ENCODE peak calls at places on chromosomes 6 and 20, in nine cellular contexts. One of them, this sample, is unnamed.

GRCh38 chr6:164208371-164208770 is 793.9 kb downstream of the QKI start:
- DNase-seq in activated CD4-positive, alpha-beta T cell treated with anti-CD3 and anti-CD28 coated beads, Interleukin-2, amount 50 U/mL, for 24 hours: no peak
- DNase-seq in cardiac muscle cell: no peak
- DNase-seq in stimulated activated effector memory CD8-positive, alpha-beta T cell treated with anti-CD3 and anti-CD28 coated beads, Interleukin-12 subunit alpha, Interleukin-12 subunit beta, amount 100 ng/mL, for 72 hours: no peak
- DNase-seq in foreskin fibroblast: no peak
- DNase-seq in NT2/D1: no peak
- DNase-seq in naive thymus-derived CD8-positive, alpha-beta T cell: no peak
- DNase-seq in T-helper 1 cell: no peak
- DNase-seq in lower leg skin: no peak
- DNase-seq in this sample: no peak

GRCh38 chr6:44107017-44107416 is 20.2 kb downstream of the MRPL14 start:
- DNase-seq in T-helper 1 cell: no peak
- DNase-seq in activated CD4-positive, alpha-beta T cell treated with anti-CD3 and anti-CD28 coated beads, Interleukin-2, amount 50 U/mL, for 24 hours: no peak
- DNase-seq in lower leg skin: no peak
- DNase-seq in naive thymus-derived CD8-positive, alpha-beta T cell: no peak
- DNase-seq in NT2/D1: no peak
- DNase-seq in foreskin fibroblast: no peak
- DNase-seq in stimulated activated effector memory CD8-positive, alpha-beta T cell treated with anti-CD3 and anti-CD28 coated beads, Interleukin-12 subunit alpha, Interleukin-12 subunit beta, amount 100 ng/mL, for 72 hours: no peak
- DNase-seq in cardiac muscle cell: no peak
- DNase-seq in this sample: no peak

GRCh38 chr6:17948725-17949124 is 38.7 kb downstream of the KIF13A start:
- DNase-seq in NT2/D1: no peak
- DNase-seq in foreskin fibroblast: no peak
- DNase-seq in activated CD4-positive, alpha-beta T cell treated with anti-CD3 and anti-CD28 coated beads, Interleukin-2, amount 50 U/mL, for 24 hours: no peak
- DNase-seq in lower leg skin: no peak
- DNase-seq in T-helper 1 cell: no peak
- DNase-seq in cardiac muscle cell: no peak
- DNase-seq in stimulated activated effector memory CD8-positive, alpha-beta T cell treated with anti-CD3 and anti-CD28 coated beads, Interleukin-12 subunit alpha, Interleukin-12 subunit beta, amount 100 ng/mL, for 72 hours: no peak
- DNase-seq in naive thymus-derived CD8-positive, alpha-beta T cell: no peak
- DNase-seq in this sample: no peak

GRCh38 chr6:24547243-24547642 is 52.5 kb downstream of the ALDH5A1 start:
- DNase-seq in lower leg skin: no peak
- DNase-seq in NT2/D1: no peak
- DNase-seq in naive thymus-derived CD8-positive, alpha-beta T cell: peak; percentile 69
- DNase-seq in T-helper 1 cell: no peak
- DNase-seq in cardiac muscle cell: peak; percentile 58
- DNase-seq in foreskin fibroblast: no peak
- DNase-seq in stimulated activated effector memory CD8-positive, alpha-beta T cell treated with anti-CD3 and anti-CD28 coated beads, Interleukin-12 subunit alpha, Interleukin-12 subunit beta, amount 100 ng/mL, for 72 hours: peak; percentile 57
- DNase-seq in activated CD4-positive, alpha-beta T cell treated with anti-CD3 and anti-CD28 coated beads, Interleukin-2, amount 50 U/mL, for 24 hours: peak; percentile 9
- DNase-seq in this sample: no peak

GRCh38 chr6:74073429-74073828 is 377.4 kb downstream of the CD109 start:
- DNase-seq in T-helper 1 cell: no peak
- DNase-seq in foreskin fibroblast: peak; percentile 90
- DNase-seq in activated CD4-positive, alpha-beta T cell treated with anti-CD3 and anti-CD28 coated beads, Interleukin-2, amount 50 U/mL, for 24 hours: no peak
- DNase-seq in cardiac muscle cell: no peak
- DNase-seq in lower leg skin: no peak
- DNase-seq in NT2/D1: no peak
- DNase-seq in stimulated activated effector memory CD8-positive, alpha-beta T cell treated with anti-CD3 and anti-CD28 coated beads, Interleukin-12 subunit alpha, Interleukin-12 subunit beta, amount 100 ng/mL, for 72 hours: no peak
- DNase-seq in naive thymus-derived CD8-positive, alpha-beta T cell: no peak
- DNase-seq in this sample: no peak

GRCh38 chr6:81241126-81241525 is 511.4 kb downstream of the TENT5A start:
- DNase-seq in naive thymus-derived CD8-positive, alpha-beta T cell: no peak
- DNase-seq in NT2/D1: no peak
- DNase-seq in stimulated activated effector memory CD8-positive, alpha-beta T cell treated with anti-CD3 and anti-CD28 coated beads, Interleukin-12 subunit alpha, Interleukin-12 subunit beta, amount 100 ng/mL, for 72 hours: no peak
- DNase-seq in cardiac muscle cell: no peak
- DNase-seq in T-helper 1 cell: no peak
- DNase-seq in foreskin fibroblast: peak; percentile 17
- DNase-seq in lower leg skin: no peak
- DNase-seq in activated CD4-positive, alpha-beta T cell treated with anti-CD3 and anti-CD28 coated beads, Interleukin-2, amount 50 U/mL, for 24 hours: no peak
- DNase-seq in this sample: no peak

GRCh38 chr6:51265426-51265825 is 446.8 kb downstream of the TFAP2B start:
- DNase-seq in foreskin fibroblast: no peak
- DNase-seq in NT2/D1: no peak
- DNase-seq in cardiac muscle cell: no peak
- DNase-seq in activated CD4-positive, alpha-beta T cell treated with anti-CD3 and anti-CD28 coated beads, Interleukin-2, amount 50 U/mL, for 24 hours: no peak
- DNase-seq in lower leg skin: peak; percentile 37
- DNase-seq in T-helper 1 cell: no peak
- DNase-seq in naive thymus-derived CD8-positive, alpha-beta T cell: no peak
- DNase-seq in stimulated activated effector memory CD8-positive, alpha-beta T cell treated with anti-CD3 and anti-CD28 coated beads, Interleukin-12 subunit alpha, Interleukin-12 subunit beta, amount 100 ng/mL, for 72 hours: no peak
- DNase-seq in this sample: peak; percentile 21

GRCh38 chr20:55592866-55593265 is 412.5 kb downstream of the CBLN4 start:
- DNase-seq in naive thymus-derived CD8-positive, alpha-beta T cell: no peak
- DNase-seq in cardiac muscle cell: no peak
- DNase-seq in NT2/D1: no peak
- DNase-seq in foreskin fibroblast: no peak
- DNase-seq in activated CD4-positive, alpha-beta T cell treated with anti-CD3 and anti-CD28 coated beads, Interleukin-2, amount 50 U/mL, for 24 hours: no peak
- DNase-seq in T-helper 1 cell: no peak
- DNase-seq in lower leg skin: no peak
- DNase-seq in stimulated activated effector memory CD8-positive, alpha-beta T cell treated with anti-CD3 and anti-CD28 coated beads, Interleukin-12 subunit alpha, Interleukin-12 subunit beta, amount 100 ng/mL, for 72 hours: no peak
- DNase-seq in this sample: no peak

GRCh38 chr20:34553366-34553867 is 5.1 kb upstream of the MAP1LC3A start:
- DNase-seq in cardiac muscle cell: no peak
- DNase-seq in T-helper 1 cell: no peak
- DNase-seq in stimulated activated effector memory CD8-positive, alpha-beta T cell treated with anti-CD3 and anti-CD28 coated beads, Interleukin-12 subunit alpha, Interleukin-12 subunit beta, amount 100 ng/mL, for 72 hours: no peak
- DNase-seq in lower leg skin: no peak
- DNase-seq in NT2/D1: no peak
- DNase-seq in activated CD4-positive, alpha-beta T cell treated with anti-CD3 and anti-CD28 coated beads, Interleukin-2, amount 50 U/mL, for 24 hours: no peak
- DNase-seq in naive thymus-derived CD8-positive, alpha-beta T cell: no peak
- DNase-seq in foreskin fibroblast: peak; percentile 60
- DNase-seq in this sample: no peak

GRCh38 chr6:163585932-163586437 is 171.5 kb downstream of the QKI start:
- DNase-seq in activated CD4-positive, alpha-beta T cell treated with anti-CD3 and anti-CD28 coated beads, Interleukin-2, amount 50 U/mL, for 24 hours: no peak
- DNase-seq in T-helper 1 cell: no peak
- DNase-seq in lower leg skin: peak; percentile 56
- DNase-seq in naive thymus-derived CD8-positive, alpha-beta T cell: no peak
- DNase-seq in cardiac muscle cell: no peak
- DNase-seq in foreskin fibroblast: peak; percentile 93
- DNase-seq in stimulated activated effector memory CD8-positive, alpha-beta T cell treated with anti-CD3 and anti-CD28 coated beads, Interleukin-12 subunit alpha, Interleukin-12 subunit beta, amount 100 ng/mL, for 72 hours: no peak
- DNase-seq in NT2/D1: no peak
- DNase-seq in this sample: peak; percentile 93

GRCh38 chr6:30130887-30131862 is 4.8 kb upstream of the TRIM40 start:
- DNase-seq in NT2/D1: peak; percentile 55
- DNase-seq in activated CD4-positive, alpha-beta T cell treated with anti-CD3 and anti-CD28 coated beads, Interleukin-2, amount 50 U/mL, for 24 hours: peak; percentile 9
- DNase-seq in cardiac muscle cell: peak; percentile 86
- DNase-seq in naive thymus-derived CD8-positive, alpha-beta T cell: peak; percentile 82
- DNase-seq in T-helper 1 cell: peak; percentile 63
- DNase-seq in stimulated activated effector memory CD8-positive, alpha-beta T cell treated with anti-CD3 and anti-CD28 coated beads, Interleukin-12 subunit alpha, Interleukin-12 subunit beta, amount 100 ng/mL, for 72 hours: peak; percentile 74
- DNase-seq in lower leg skin: peak; percentile 56
- DNase-seq in foreskin fibroblast: peak; percentile 93
- DNase-seq in this sample: peak; percentile 65

GRCh38 chr20:38298768-38299288 is 5.1 kb upstream of the BPI start:
- DNase-seq in activated CD4-positive, alpha-beta T cell treated with anti-CD3 and anti-CD28 coated beads, Interleukin-2, amount 50 U/mL, for 24 hours: no peak
- DNase-seq in NT2/D1: no peak
- DNase-seq in stimulated activated effector memory CD8-positive, alpha-beta T cell treated with anti-CD3 and anti-CD28 coated beads, Interleukin-12 subunit alpha, Interleukin-12 subunit beta, amount 100 ng/mL, for 72 hours: no peak
- DNase-seq in lower leg skin: peak; percentile 81
- DNase-seq in T-helper 1 cell: no peak
- DNase-seq in foreskin fibroblast: peak; percentile 74
- DNase-seq in cardiac muscle cell: no peak
- DNase-seq in naive thymus-derived CD8-positive, alpha-beta T cell: no peak
- DNase-seq in this sample: peak; percentile 95

GRCh38 chr6:16690244-16691142 is 70.8 kb downstream of the ATXN1 start:
- DNase-seq in naive thymus-derived CD8-positive, alpha-beta T cell: no peak
- DNase-seq in activated CD4-positive, alpha-beta T cell treated with anti-CD3 and anti-CD28 coated beads, Interleukin-2, amount 50 U/mL, for 24 hours: no peak
- DNase-seq in T-helper 1 cell: no peak
- DNase-seq in stimulated activated effector memory CD8-positive, alpha-beta T cell treated with anti-CD3 and anti-CD28 coated beads, Interleukin-12 subunit alpha, Interleukin-12 subunit beta, amount 100 ng/mL, for 72 hours: peak; percentile 78
- DNase-seq in cardiac muscle cell: no peak
- DNase-seq in lower leg skin: no peak
- DNase-seq in foreskin fibroblast: peak; percentile 67
- DNase-seq in NT2/D1: no peak
- DNase-seq in this sample: no peak

GRCh38 chr6:27809939-27810767 is 102.0 kb downstream of the OR2B2 start:
- DNase-seq in NT2/D1: no peak
- DNase-seq in lower leg skin: peak; percentile 80
- DNase-seq in stimulated activated effector memory CD8-positive, alpha-beta T cell treated with anti-CD3 and anti-CD28 coated beads, Interleukin-12 subunit alpha, Interleukin-12 subunit beta, amount 100 ng/mL, for 72 hours: peak; percentile 86
- DNase-seq in naive thymus-derived CD8-positive, alpha-beta T cell: peak; percentile 95
- DNase-seq in activated CD4-positive, alpha-beta T cell treated with anti-CD3 and anti-CD28 coated beads, Interleukin-2, amount 50 U/mL, for 24 hours: no peak
- DNase-seq in T-helper 1 cell: peak; percentile 72
- DNase-seq in cardiac muscle cell: peak; percentile 93
- DNase-seq in foreskin fibroblast: peak; percentile 96
- DNase-seq in this sample: peak; percentile 33

GRCh38 chr6:108989700-108990099 is 104.9 kb downstream of the SESN1 start:
- DNase-seq in T-helper 1 cell: no peak
- DNase-seq in NT2/D1: no peak
- DNase-seq in stimulated activated effector memory CD8-positive, alpha-beta T cell treated with anti-CD3 and anti-CD28 coated beads, Interleukin-12 subunit alpha, Interleukin-12 subunit beta, amount 100 ng/mL, for 72 hours: no peak
- DNase-seq in foreskin fibroblast: no peak
- DNase-seq in lower leg skin: no peak
- DNase-seq in cardiac muscle cell: no peak
- DNase-seq in naive thymus-derived CD8-positive, alpha-beta T cell: no peak
- DNase-seq in activated CD4-positive, alpha-beta T cell treated with anti-CD3 and anti-CD28 coated beads, Interleukin-2, amount 50 U/mL, for 24 hours: no peak
- DNase-seq in this sample: no peak

GRCh38 chr6:132465530-132466485 is 47.1 kb downstream of the STX7 start:
- DNase-seq in foreskin fibroblast: no peak
- DNase-seq in lower leg skin: no peak
- DNase-seq in T-helper 1 cell: no peak
- DNase-seq in naive thymus-derived CD8-positive, alpha-beta T cell: no peak
- DNase-seq in cardiac muscle cell: no peak
- DNase-seq in NT2/D1: no peak
- DNase-seq in stimulated activated effector memory CD8-positive, alpha-beta T cell treated with anti-CD3 and anti-CD28 coated beads, Interleukin-12 subunit alpha, Interleukin-12 subunit beta, amount 100 ng/mL, for 72 hours: no peak
- DNase-seq in activated CD4-positive, alpha-beta T cell treated with anti-CD3 and anti-CD28 coated beads, Interleukin-2, amount 50 U/mL, for 24 hours: no peak
- DNase-seq in this sample: no peak

GRCh38 chr6:121521164-121521555 is 85.7 kb downstream of the GJA1 start:
- DNase-seq in NT2/D1: no peak
- DNase-seq in activated CD4-positive, alpha-beta T cell treated with anti-CD3 and anti-CD28 coated beads, Interleukin-2, amount 50 U/mL, for 24 hours: no peak
- DNase-seq in foreskin fibroblast: no peak
- DNase-seq in T-helper 1 cell: no peak
- DNase-seq in naive thymus-derived CD8-positive, alpha-beta T cell: no peak
- DNase-seq in cardiac muscle cell: no peak
- DNase-seq in lower leg skin: no peak
- DNase-seq in stimulated activated effector memory CD8-positive, alpha-beta T cell treated with anti-CD3 and anti-CD28 coated beads, Interleukin-12 subunit alpha, Interleukin-12 subunit beta, amount 100 ng/mL, for 72 hours: no peak
- DNase-seq in this sample: no peak

GRCh38 chr6:40719671-40720374 is 132.7 kb upstream of the LRFN2 start:
- DNase-seq in foreskin fibroblast: peak; percentile 65
- DNase-seq in activated CD4-positive, alpha-beta T cell treated with anti-CD3 and anti-CD28 coated beads, Interleukin-2, amount 50 U/mL, for 24 hours: no peak
- DNase-seq in NT2/D1: no peak
- DNase-seq in T-helper 1 cell: no peak
- DNase-seq in naive thymus-derived CD8-positive, alpha-beta T cell: no peak
- DNase-seq in lower leg skin: no peak
- DNase-seq in stimulated activated effector memory CD8-positive, alpha-beta T cell treated with anti-CD3 and anti-CD28 coated beads, Interleukin-12 subunit alpha, Interleukin-12 subunit beta, amount 100 ng/mL, for 72 hours: no peak
- DNase-seq in cardiac muscle cell: peak; percentile 31
- DNase-seq in this sample: no peak

GRCh38 chr6:142631517-142632385 is 313.2 kb downstream of the HIVEP2 start:
- DNase-seq in T-helper 1 cell: no peak
- DNase-seq in NT2/D1: no peak
- DNase-seq in lower leg skin: no peak
- DNase-seq in cardiac muscle cell: no peak
- DNase-seq in stimulated activated effector memory CD8-positive, alpha-beta T cell treated with anti-CD3 and anti-CD28 coated beads, Interleukin-12 subunit alpha, Interleukin-12 subunit beta, amount 100 ng/mL, for 72 hours: no peak
- DNase-seq in activated CD4-positive, alpha-beta T cell treated with anti-CD3 and anti-CD28 coated beads, Interleukin-2, amount 50 U/mL, for 24 hours: no peak
- DNase-seq in naive thymus-derived CD8-positive, alpha-beta T cell: no peak
- DNase-seq in foreskin fibroblast: peak; percentile 14
- DNase-seq in this sample: no peak

GRCh38 chr6:15398657-15399287 is 152.9 kb downstream of the JARID2 start:
- DNase-seq in naive thymus-derived CD8-positive, alpha-beta T cell: no peak
- DNase-seq in foreskin fibroblast: no peak
- DNase-seq in T-helper 1 cell: no peak
- DNase-seq in cardiac muscle cell: peak; percentile 38
- DNase-seq in activated CD4-positive, alpha-beta T cell treated with anti-CD3 and anti-CD28 coated beads, Interleukin-2, amount 50 U/mL, for 24 hours: no peak
- DNase-seq in lower leg skin: no peak
- DNase-seq in stimulated activated effector memory CD8-positive, alpha-beta T cell treated with anti-CD3 and anti-CD28 coated beads, Interleukin-12 subunit alpha, Interleukin-12 subunit beta, amount 100 ng/mL, for 72 hours: no peak
- DNase-seq in NT2/D1: no peak
- DNase-seq in this sample: no peak

GRCh38 chr6:28353981-28354676 is 4.4 kb downstream of the ZKSCAN3 start:
- DNase-seq in stimulated activated effector memory CD8-positive, alpha-beta T cell treated with anti-CD3 and anti-CD28 coated beads, Interleukin-12 subunit alpha, Interleukin-12 subunit beta, amount 100 ng/mL, for 72 hours: no peak
- DNase-seq in NT2/D1: no peak
- DNase-seq in activated CD4-positive, alpha-beta T cell treated with anti-CD3 and anti-CD28 coated beads, Interleukin-2, amount 50 U/mL, for 24 hours: no peak
- DNase-seq in T-helper 1 cell: no peak
- DNase-seq in lower leg skin: no peak
- DNase-seq in foreskin fibroblast: no peak
- DNase-seq in naive thymus-derived CD8-positive, alpha-beta T cell: no peak
- DNase-seq in cardiac muscle cell: no peak
- DNase-seq in this sample: no peak

GRCh38 chr6:169145991-169146501 is 107.6 kb downstream of the THBS2 start:
- DNase-seq in activated CD4-positive, alpha-beta T cell treated with anti-CD3 and anti-CD28 coated beads, Interleukin-2, amount 50 U/mL, for 24 hours: no peak
- DNase-seq in foreskin fibroblast: peak; percentile 57
- DNase-seq in NT2/D1: no peak
- DNase-seq in cardiac muscle cell: no peak
- DNase-seq in T-helper 1 cell: no peak
- DNase-seq in naive thymus-derived CD8-positive, alpha-beta T cell: no peak
- DNase-seq in stimulated activated effector memory CD8-positive, alpha-beta T cell treated with anti-CD3 and anti-CD28 coated beads, Interleukin-12 subunit alpha, Interleukin-12 subunit beta, amount 100 ng/mL, for 72 hours: no peak
- DNase-seq in lower leg skin: no peak
- DNase-seq in this sample: no peak

GRCh38 chr20:1953616-1954015 is 40.2 kb downstream of the PDYN start:
- DNase-seq in lower leg skin: no peak
- DNase-seq in T-helper 1 cell: no peak
- DNase-seq in cardiac muscle cell: no peak
- DNase-seq in naive thymus-derived CD8-positive, alpha-beta T cell: no peak
- DNase-seq in foreskin fibroblast: no peak
- DNase-seq in activated CD4-positive, alpha-beta T cell treated with anti-CD3 and anti-CD28 coated beads, Interleukin-2, amount 50 U/mL, for 24 hours: no peak
- DNase-seq in stimulated activated effector memory CD8-positive, alpha-beta T cell treated with anti-CD3 and anti-CD28 coated beads, Interleukin-12 subunit alpha, Interleukin-12 subunit beta, amount 100 ng/mL, for 72 hours: no peak
- DNase-seq in NT2/D1: no peak
- DNase-seq in this sample: no peak

GRCh38 chr20:5127859-5128409 is 1.1 kb downstream of the CDS2 start:
- DNase-seq in T-helper 1 cell: no peak
- DNase-seq in naive thymus-derived CD8-positive, alpha-beta T cell: no peak
- DNase-seq in stimulated activated effector memory CD8-positive, alpha-beta T cell treated with anti-CD3 and anti-CD28 coated beads, Interleukin-12 subunit alpha, Interleukin-12 subunit beta, amount 100 ng/mL, for 72 hours: no peak
- DNase-seq in cardiac muscle cell: no peak
- DNase-seq in activated CD4-positive, alpha-beta T cell treated with anti-CD3 and anti-CD28 coated beads, Interleukin-2, amount 50 U/mL, for 24 hours: no peak
- DNase-seq in foreskin fibroblast: no peak
- DNase-seq in lower leg skin: peak; percentile 37
- DNase-seq in NT2/D1: no peak
- DNase-seq in this sample: no peak

GRCh38 chr6:42961020-42961470 is 491 bp downstream of the GNMT start:
- DNase-seq in NT2/D1: no peak
- DNase-seq in stimulated activated effector memory CD8-positive, alpha-beta T cell treated with anti-CD3 and anti-CD28 coated beads, Interleukin-12 subunit alpha, Interleukin-12 subunit beta, amount 100 ng/mL, for 72 hours: no peak
- DNase-seq in naive thymus-derived CD8-positive, alpha-beta T cell: no peak
- DNase-seq in activated CD4-positive, alpha-beta T cell treated with anti-CD3 and anti-CD28 coated beads, Interleukin-2, amount 50 U/mL, for 24 hours: no peak
- DNase-seq in cardiac muscle cell: no peak
- DNase-seq in T-helper 1 cell: no peak
- DNase-seq in foreskin fibroblast: peak; percentile 30
- DNase-seq in lower leg skin: no peak
- DNase-seq in this sample: no peak

GRCh38 chr20:51122931-51123658 is 100.2 kb upstream of the KCNG1 start:
- DNase-seq in naive thymus-derived CD8-positive, alpha-beta T cell: no peak
- DNase-seq in lower leg skin: no peak
- DNase-seq in T-helper 1 cell: no peak
- DNase-seq in NT2/D1: no peak
- DNase-seq in cardiac muscle cell: no peak
- DNase-seq in foreskin fibroblast: no peak
- DNase-seq in activated CD4-positive, alpha-beta T cell treated with anti-CD3 and anti-CD28 coated beads, Interleukin-2, amount 50 U/mL, for 24 hours: no peak
- DNase-seq in stimulated activated effector memory CD8-positive, alpha-beta T cell treated with anti-CD3 and anti-CD28 coated beads, Interleukin-12 subunit alpha, Interleukin-12 subunit beta, amount 100 ng/mL, for 72 hours: no peak
- DNase-seq in this sample: no peak

GRCh38 chr20:58523916-58524315 is 8.7 kb upstream of the APCDD1L start:
- DNase-seq in naive thymus-derived CD8-positive, alpha-beta T cell: no peak
- DNase-seq in T-helper 1 cell: no peak
- DNase-seq in NT2/D1: no peak
- DNase-seq in activated CD4-positive, alpha-beta T cell treated with anti-CD3 and anti-CD28 coated beads, Interleukin-2, amount 50 U/mL, for 24 hours: no peak
- DNase-seq in cardiac muscle cell: no peak
- DNase-seq in stimulated activated effector memory CD8-positive, alpha-beta T cell treated with anti-CD3 and anti-CD28 coated beads, Interleukin-12 subunit alpha, Interleukin-12 subunit beta, amount 100 ng/mL, for 72 hours: no peak
- DNase-seq in lower leg skin: no peak
- DNase-seq in foreskin fibroblast: no peak
- DNase-seq in this sample: no peak

GRCh38 chr20:46108435-46108841 is 9.7 kb upstream of the CD40 start:
- DNase-seq in foreskin fibroblast: no peak
- DNase-seq in T-helper 1 cell: no peak
- DNase-seq in stimulated activated effector memory CD8-positive, alpha-beta T cell treated with anti-CD3 and anti-CD28 coated beads, Interleukin-12 subunit alpha, Interleukin-12 subunit beta, amount 100 ng/mL, for 72 hours: no peak
- DNase-seq in naive thymus-derived CD8-positive, alpha-beta T cell: no peak
- DNase-seq in activated CD4-positive, alpha-beta T cell treated with anti-CD3 and anti-CD28 coated beads, Interleukin-2, amount 50 U/mL, for 24 hours: no peak
- DNase-seq in cardiac muscle cell: no peak
- DNase-seq in lower leg skin: no peak
- DNase-seq in NT2/D1: no peak
- DNase-seq in this sample: no peak

GRCh38 chr6:122610690-122611455 is 668 bp downstream of the PKIB start:
- DNase-seq in cardiac muscle cell: no peak
- DNase-seq in naive thymus-derived CD8-positive, alpha-beta T cell: peak; percentile 13
- DNase-seq in stimulated activated effector memory CD8-positive, alpha-beta T cell treated with anti-CD3 and anti-CD28 coated beads, Interleukin-12 subunit alpha, Interleukin-12 subunit beta, amount 100 ng/mL, for 72 hours: peak; percentile 56
- DNase-seq in T-helper 1 cell: no peak
- DNase-seq in NT2/D1: no peak
- DNase-seq in activated CD4-positive, alpha-beta T cell treated with anti-CD3 and anti-CD28 coated beads, Interleukin-2, amount 50 U/mL, for 24 hours: no peak
- DNase-seq in lower leg skin: peak; percentile 28
- DNase-seq in foreskin fibroblast: peak; percentile 38
- DNase-seq in this sample: no peak

GRCh38 chr6:142844065-142844755 is 100.8 kb downstream of the HIVEP2 start:
- DNase-seq in cardiac muscle cell: no peak
- DNase-seq in lower leg skin: no peak
- DNase-seq in T-helper 1 cell: no peak
- DNase-seq in naive thymus-derived CD8-positive, alpha-beta T cell: no peak
- DNase-seq in activated CD4-positive, alpha-beta T cell treated with anti-CD3 and anti-CD28 coated beads, Interleukin-2, amount 50 U/mL, for 24 hours: no peak
- DNase-seq in foreskin fibroblast: peak; percentile 54
- DNase-seq in stimulated activated effector memory CD8-positive, alpha-beta T cell treated with anti-CD3 and anti-CD28 coated beads, Interleukin-12 subunit alpha, Interleukin-12 subunit beta, amount 100 ng/mL, for 72 hours: no peak
- DNase-seq in NT2/D1: no peak
- DNase-seq in this sample: no peak

GRCh38 chr6:33620584-33621395 is at the start of gene ITPR3:
- DNase-seq in lower leg skin: no peak
- DNase-seq in foreskin fibroblast: peak; percentile 87
- DNase-seq in activated CD4-positive, alpha-beta T cell treated with anti-CD3 and anti-CD28 coated beads, Interleukin-2, amount 50 U/mL, for 24 hours: peak; percentile 53
- DNase-seq in T-helper 1 cell: peak; percentile 68
- DNase-seq in NT2/D1: no peak
- DNase-seq in stimulated activated effector memory CD8-positive, alpha-beta T cell treated with anti-CD3 and anti-CD28 coated beads, Interleukin-12 subunit alpha, Interleukin-12 subunit beta, amount 100 ng/mL, for 72 hours: peak; percentile 90
- DNase-seq in naive thymus-derived CD8-positive, alpha-beta T cell: peak; percentile 82
- DNase-seq in cardiac muscle cell: peak; percentile 44
- DNase-seq in this sample: no peak

This sample was measured in gastrocnemius medialis.